ENCODE peak calls at places on chromosome 1, in five cellular contexts. One of them, this sample, is unnamed.

GRCh38 chr1:161787355-161787754 is 21.2 kb downstream of the ATF6 start:
- DNase-seq in H9: no peak
- DNase-seq in fibroblast of mammary gland: no peak
- DNase-seq in HepG2: no peak
- DNase-seq in IMR-90: no peak
- DNase-seq in this sample: no peak

GRCh38 chr1:91440845-91441244 is 36.2 kb upstream of the HFM1 start:
- DNase-seq in IMR-90: no peak
- DNase-seq in fibroblast of mammary gland: peak; percentile 35
- DNase-seq in H9: no peak
- DNase-seq in HepG2: peak; percentile 3
- DNase-seq in this sample: no peak

GRCh38 chr1:28507646-28508434 is 2.0 kb downstream of the RCC1 start:
- DNase-seq in fibroblast of mammary gland: peak; percentile 12
- DNase-seq in H9: no peak
- DNase-seq in HepG2: no peak
- DNase-seq in IMR-90: no peak
- DNase-seq in this sample: no peak

GRCh38 chr1:2194319-2194897 is at the start of gene FAAP20:
- DNase-seq in H9: peak; percentile 81
- DNase-seq in fibroblast of mammary gland: peak; percentile 54
- DNase-seq in HepG2: peak; percentile 24
- DNase-seq in IMR-90: peak; percentile 54
- DNase-seq in this sample: no peak

GRCh38 chr1:183840140-183840539 is 35.2 kb downstream of the RGL1 start:
- DNase-seq in fibroblast of mammary gland: peak; percentile 77
- DNase-seq in H9: no peak
- DNase-seq in IMR-90: peak; percentile 73
- DNase-seq in HepG2: no peak
- DNase-seq in this sample: no peak

GRCh38 chr1:61839702-61840101 is 97.4 kb downstream of the PATJ start:
- DNase-seq in H9: no peak
- DNase-seq in IMR-90: peak; percentile 80
- DNase-seq in fibroblast of mammary gland: peak; percentile 67
- DNase-seq in HepG2: no peak
- DNase-seq in this sample: no peak

GRCh38 chr1:68542586-68542985 is 45.7 kb upstream of the DEPDC1 start:
- DNase-seq in fibroblast of mammary gland: peak; percentile 11
- DNase-seq in H9: no peak
- DNase-seq in IMR-90: no peak
- DNase-seq in HepG2: no peak
- DNase-seq in this sample: no peak

GRCh38 chr1:169110265-169110664 is 3.8 kb downstream of the ATP1B1 start:
- DNase-seq in fibroblast of mammary gland: no peak
- DNase-seq in IMR-90: no peak
- DNase-seq in H9: no peak
- DNase-seq in HepG2: no peak
- DNase-seq in this sample: no peak

DNA sequence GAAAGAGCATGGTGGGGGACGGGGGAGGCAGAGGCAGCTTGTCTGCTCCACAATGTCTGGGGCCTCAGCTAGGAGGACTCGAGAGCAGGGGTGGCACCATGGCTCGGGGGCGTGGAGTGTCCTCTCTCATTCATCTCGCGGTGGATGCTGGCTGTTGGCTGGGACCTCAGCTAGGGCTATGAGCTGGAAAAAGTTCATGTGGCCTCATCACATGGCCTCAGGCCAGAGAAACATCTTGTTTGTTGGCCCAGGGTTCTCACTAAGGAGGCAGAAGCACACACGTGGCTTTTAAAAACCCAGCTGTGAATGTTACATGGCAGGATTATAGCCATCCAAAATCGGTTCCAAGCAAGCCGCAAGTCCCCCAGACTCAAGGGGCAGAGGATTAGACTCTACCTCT is 6.2 kb upstream of the CENPS start:
- DNase-seq in HepG2: no peak
- DNase-seq in IMR-90: peak; percentile 65
- DNase-seq in H9: no peak
- DNase-seq in fibroblast of mammary gland: peak; percentile 82
- DNase-seq in this sample: no peak
- TF ChIP-seq CTCF in HepG2: no peak
- TF ChIP-seq CTCF in IMR-90: no peak
- TF ChIP-seq CTCF in H9: no peak
- TF ChIP-seq CTCF in fibroblast of mammary gland: peak; percentile 12
- TF ChIP-seq CTCF in this sample: no peak

GRCh38 chr1:214005716-214006115 is 17.9 kb downstream of the PROX1 start:
- DNase-seq in IMR-90: no peak
- DNase-seq in fibroblast of mammary gland: no peak
- DNase-seq in H9: no peak
- DNase-seq in HepG2: no peak
- DNase-seq in this sample: no peak

GRCh38 chr1:214008791-214009612 is 21.2 kb downstream of the PROX1 start:
- DNase-seq in HepG2: no peak
- DNase-seq in H9: no peak
- DNase-seq in fibroblast of mammary gland: no peak
- DNase-seq in IMR-90: no peak
- DNase-seq in this sample: no peak

GRCh38 chr1:214008347-214008746 is 20.6 kb downstream of the PROX1 start:
- DNase-seq in fibroblast of mammary gland: no peak
- DNase-seq in HepG2: no peak
- DNase-seq in H9: no peak
- DNase-seq in IMR-90: no peak
- DNase-seq in this sample: no peak

GRCh38 chr1:214004795-214005194 is 17.0 kb downstream of the PROX1 start:
- DNase-seq in IMR-90: no peak
- DNase-seq in H9: no peak
- DNase-seq in fibroblast of mammary gland: no peak
- DNase-seq in HepG2: no peak
- DNase-seq in this sample: no peak

DNA sequence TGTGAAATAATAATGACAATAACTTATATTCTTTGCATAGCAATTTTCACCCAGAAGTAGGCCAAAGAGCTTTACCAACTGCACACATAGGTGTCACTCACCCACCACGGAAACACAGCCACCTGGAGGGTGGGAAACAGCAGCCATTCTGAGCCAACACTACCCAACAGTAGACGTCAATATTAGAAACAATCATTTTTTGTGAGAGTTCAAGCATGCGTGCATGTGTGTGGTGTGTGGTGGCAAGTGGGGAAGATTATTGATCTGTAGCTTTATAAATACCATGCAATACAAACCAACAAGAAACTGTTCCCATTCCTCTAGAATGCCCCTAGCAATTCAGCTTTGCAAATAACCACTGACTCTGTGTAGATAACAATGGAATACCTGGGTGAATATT is 19.1 kb downstream of the PROX1 start:
- DNase-seq in IMR-90: no peak
- DNase-seq in HepG2: no peak
- DNase-seq in fibroblast of mammary gland: no peak
- DNase-seq in H9: no peak
- DNase-seq in this sample: no peak
- TF ChIP-seq CTCF in IMR-90: no peak
- TF ChIP-seq CTCF in HepG2: peak; percentile 22
- TF ChIP-seq CTCF in fibroblast of mammary gland: no peak
- TF ChIP-seq CTCF in H9: no peak
- TF ChIP-seq CTCF in this sample: no peak

GRCh38 chr1:8318436-8318835 is 522 bp downstream of the SLC45A1 start:
- DNase-seq in IMR-90: no peak
- DNase-seq in fibroblast of mammary gland: no peak
- DNase-seq in HepG2: no peak
- DNase-seq in H9: no peak
- DNase-seq in this sample: no peak

GRCh38 chr1:8314346-8315280 is 3.3 kb upstream of the SLC45A1 start:
- DNase-seq in fibroblast of mammary gland: peak; percentile 77
- DNase-seq in H9: peak; percentile 87
- DNase-seq in HepG2: peak; percentile 73
- DNase-seq in IMR-90: peak; percentile 77
- DNase-seq in this sample: peak; percentile 24

GRCh38 chr1:8317647-8318360 is at the start of gene SLC45A1:
- DNase-seq in IMR-90: peak; percentile 57
- DNase-seq in HepG2: no peak
- DNase-seq in fibroblast of mammary gland: peak; percentile 54
- DNase-seq in H9: peak; percentile 68
- DNase-seq in this sample: peak; percentile 77

GRCh38 chr1:8312235-8313218 is 5.4 kb upstream of the SLC45A1 start:
- DNase-seq in H9: no peak
- DNase-seq in HepG2: peak; percentile 51
- DNase-seq in IMR-90: no peak
- DNase-seq in fibroblast of mammary gland: no peak
- DNase-seq in this sample: no peak

DNA sequence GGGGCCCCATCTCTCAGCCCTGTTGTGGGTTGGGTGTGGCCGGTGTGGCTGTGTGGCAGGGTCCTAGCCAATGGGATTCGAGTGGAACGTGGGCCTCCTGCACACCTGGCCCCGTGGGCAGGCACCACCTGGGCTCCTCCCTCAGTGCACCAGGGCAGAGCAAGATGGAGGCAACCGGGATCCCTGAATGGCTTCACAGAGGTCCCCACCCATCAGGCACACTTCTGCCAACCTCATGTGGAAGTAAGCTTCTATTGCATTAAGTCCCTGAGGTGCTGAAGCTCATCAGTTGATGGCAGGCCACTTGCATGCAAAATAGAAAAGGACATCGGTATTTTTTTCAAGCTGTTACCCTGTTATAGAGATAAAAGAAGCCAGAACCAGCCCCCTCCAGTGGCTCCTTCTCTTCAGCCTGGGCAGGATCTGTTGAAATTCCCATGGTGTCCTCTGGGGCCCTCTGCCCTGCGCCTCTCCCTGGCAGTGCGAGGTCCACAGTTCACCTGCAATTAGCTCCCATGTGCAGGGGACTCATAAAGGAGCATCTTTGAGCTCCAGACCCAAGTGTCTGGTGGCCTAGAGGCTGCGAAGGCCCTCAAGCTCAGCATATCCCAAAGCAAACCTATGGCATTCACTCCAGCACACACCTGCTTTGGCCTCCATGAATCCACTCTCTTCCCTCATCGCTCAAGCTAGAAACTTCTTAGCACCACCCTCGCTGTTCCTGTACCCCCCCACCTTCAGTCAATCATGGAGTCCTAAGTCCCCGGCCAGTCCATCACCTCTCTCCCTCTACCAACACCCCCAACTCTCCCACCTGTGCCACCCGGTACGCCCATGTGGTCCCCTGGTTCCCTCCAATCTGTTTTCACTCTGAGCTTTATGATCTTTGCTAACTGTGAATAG is 2.1 kb upstream of the SLC45A1 start:
- DNase-seq in H9: peak; percentile 61
- DNase-seq in IMR-90: no peak
- DNase-seq in fibroblast of mammary gland: no peak
- DNase-seq in HepG2: peak; percentile 69
- DNase-seq in this sample: no peak
- TF ChIP-seq CTCF in H9: peak; percentile 58
- TF ChIP-seq CTCF in IMR-90: peak; percentile 21
- TF ChIP-seq CTCF in fibroblast of mammary gland: peak; percentile 22
- TF ChIP-seq CTCF in HepG2: peak; percentile 53
- TF ChIP-seq CTCF in this sample: no peak

GRCh38 chr1:66137235-66137634 is 344.5 kb downstream of the PDE4B start:
- DNase-seq in HepG2: no peak
- DNase-seq in H9: no peak
- DNase-seq in IMR-90: peak; percentile 6
- DNase-seq in fibroblast of mammary gland: no peak
- DNase-seq in this sample: no peak

GRCh38 chr1:66140072-66140471 is 347.4 kb downstream of the PDE4B start:
- DNase-seq in H9: no peak
- DNase-seq in IMR-90: no peak
- DNase-seq in fibroblast of mammary gland: no peak
- DNase-seq in HepG2: no peak
- DNase-seq in this sample: no peak

GRCh38 chr1:66134004-66134403 is 341.3 kb downstream of the PDE4B start:
- DNase-seq in IMR-90: no peak
- DNase-seq in HepG2: no peak
- DNase-seq in fibroblast of mammary gland: no peak
- DNase-seq in H9: no peak
- DNase-seq in this sample: no peak

GRCh38 chr1:66135165-66135564 is 342.5 kb downstream of the PDE4B start:
- DNase-seq in HepG2: no peak
- DNase-seq in IMR-90: no peak
- DNase-seq in H9: no peak
- DNase-seq in fibroblast of mammary gland: no peak
- DNase-seq in this sample: no peak

DNA sequence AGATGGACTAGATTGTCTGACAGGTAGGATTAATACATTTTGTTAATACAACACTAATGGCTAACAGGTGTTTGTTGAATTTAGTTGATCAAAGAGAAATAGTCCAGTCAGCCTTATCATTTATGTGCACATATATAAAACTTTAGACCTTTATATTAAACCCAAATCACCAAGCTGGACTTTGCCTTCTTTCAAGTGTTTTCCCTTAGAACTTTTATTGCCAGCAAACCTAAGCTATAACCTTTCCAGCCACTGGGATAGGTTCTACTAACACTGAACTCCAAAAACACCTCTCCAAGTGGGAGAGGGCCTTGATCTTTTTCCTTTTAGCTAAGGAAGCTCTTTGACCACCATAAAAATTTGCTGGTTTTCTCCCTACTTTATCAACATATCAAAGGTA is 345.9 kb downstream of the PDE4B start:
- DNase-seq in IMR-90: no peak
- DNase-seq in HepG2: no peak
- DNase-seq in H9: no peak
- DNase-seq in fibroblast of mammary gland: no peak
- DNase-seq in this sample: no peak
- TF ChIP-seq CTCF in IMR-90: no peak
- TF ChIP-seq CTCF in HepG2: no peak
- TF ChIP-seq CTCF in H9: no peak
- TF ChIP-seq CTCF in fibroblast of mammary gland: no peak
- TF ChIP-seq CTCF in this sample: no peak

DNA sequence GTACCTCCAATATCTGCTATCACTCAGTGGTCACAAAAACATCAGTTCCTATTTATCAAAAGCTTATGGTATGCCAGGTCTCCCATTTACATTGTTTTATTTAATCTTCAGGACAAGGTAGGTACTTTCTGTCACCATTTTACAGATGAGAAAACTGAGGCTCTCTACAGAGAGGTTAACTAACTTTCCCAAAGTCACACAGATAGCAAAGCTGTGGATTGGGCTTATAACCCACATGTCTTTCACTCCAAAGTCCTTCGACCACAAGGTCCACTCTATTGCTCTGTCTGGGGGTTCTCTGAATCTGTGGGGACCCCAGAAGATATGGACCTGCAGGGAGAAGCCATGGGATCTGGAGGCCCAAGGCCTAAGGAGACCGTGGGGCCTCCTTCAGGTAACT is 26.6 kb upstream of the EPS8L3 start:
- DNase-seq in HepG2: no peak
- DNase-seq in fibroblast of mammary gland: no peak
- DNase-seq in IMR-90: no peak
- DNase-seq in H9: no peak
- DNase-seq in this sample: no peak
- TF ChIP-seq CTCF in HepG2: no peak
- TF ChIP-seq CTCF in fibroblast of mammary gland: no peak
- TF ChIP-seq CTCF in IMR-90: no peak
- TF ChIP-seq CTCF in H9: no peak
- TF ChIP-seq CTCF in this sample: no peak

DNA sequence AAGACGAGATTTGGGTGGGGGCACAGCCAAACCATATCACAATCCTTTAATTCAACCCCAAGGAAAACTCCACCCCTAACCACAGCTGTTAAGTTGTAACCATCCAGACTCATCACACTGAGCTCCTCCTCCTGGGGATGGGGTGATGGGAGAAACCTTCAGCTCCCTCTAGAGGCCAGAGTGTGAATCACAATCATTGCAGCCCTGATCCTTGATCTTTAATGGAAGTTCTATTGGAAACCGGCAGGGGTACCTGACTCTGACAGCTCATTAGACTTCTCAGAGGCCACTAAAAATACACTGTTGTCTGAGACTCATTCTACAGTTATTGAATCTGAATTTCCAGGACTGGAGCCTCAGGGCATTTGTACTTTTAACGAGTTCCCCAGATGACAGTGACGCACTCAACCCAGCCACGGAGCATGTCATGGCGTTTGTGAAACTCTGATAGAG is 127.2 kb downstream of the IGSF21 start:
- DNase-seq in IMR-90: peak; percentile 3
- DNase-seq in HepG2: peak; percentile 51
- DNase-seq in fibroblast of mammary gland: peak; percentile 46
- DNase-seq in H9: peak; percentile 84
- DNase-seq in this sample: no peak
- TF ChIP-seq CTCF in IMR-90: peak; percentile 30
- TF ChIP-seq CTCF in HepG2: peak; percentile 62
- TF ChIP-seq CTCF in fibroblast of mammary gland: peak; percentile 60
- TF ChIP-seq CTCF in H9: peak; percentile 92
- TF ChIP-seq CTCF in this sample: peak; percentile 40